ENCODE peak calls at places on chromosomes 6 and 20, in five cellular contexts. O is effector memory CD4-positive, alpha-beta T cell; T is aorta; I is upper lobe of right lung; E is adrenal gland. J is an unnamed sample.
A peak's percentile ranks its signal among the peaks of the same experiment; 100 is the strongest.

GRCh38 chr6:135060076-135060475 is 5.5 kb upstream of the HBS1L start:
- DNase-seq in O (no peak), T (no peak), I (no peak), E (no peak), J (no peak)

GRCh38 chr6:122798099-122798641 is 9.1 kb downstream of the SMPDL3A start:
- DNase-seq in O (no peak), T (no peak), I (peak; percentile 64), E (peak; percentile 66), J (peak; percentile 21)

GRCh38 chr6:135183532-135184440 is 2.7 kb downstream of the MYB start:
- DNase-seq in O (peak; percentile 53), T (peak; percentile 76), I (peak; percentile 72), E (peak; percentile 32), J (peak; percentile 57)

GRCh38 chr6:162119349-162119748 is 608.2 kb downstream of the PRKN start:
- DNase-seq in O (no peak), T (no peak), I (no peak), E (no peak), J (no peak)

GRCh38 chr6:161922631-161923119 is 648.8 kb upstream of the AGPAT4 start:
- DNase-seq in O (no peak), T (no peak), I (no peak), E (peak; percentile 70), J (peak; percentile 65)

GRCh38 chr6:111804627-111805235 is 68.5 kb downstream of the FYN start:
- DNase-seq in O (peak; percentile 65), T (no peak), I (no peak), E (no peak), J (no peak)

GRCh38 chr6:158591134-158591809 is 31.4 kb downstream of the TMEM181 start:
- DNase-seq in O (no peak), T (no peak), I (no peak), E (no peak), J (no peak)

GRCh38 chr6:108157234-108157971 is 8.4 kb upstream of the NR2E1 start:
- DNase-seq in O (no peak), T (no peak), I (no peak), E (no peak), J (no peak)

GRCh38 chr6:104612541-104612940 is 247.2 kb downstream of the HACE1 start:
- DNase-seq in O (no peak), T (no peak), I (no peak), E (no peak), J (no peak)

GRCh38 chr6:35483490-35483889 is 13.4 kb downstream of the TEAD3 start:
- DNase-seq in O (no peak), T (no peak), I (no peak), E (no peak), J (no peak)

GRCh38 chr20:62778601-62779416 is 17.5 kb upstream of the MRGBP start:
- DNase-seq in O (no peak), T (no peak), I (no peak), E (no peak), J (no peak)

GRCh38 chr20:51258582-51259175 is 235.8 kb upstream of the KCNG1 start:
- DNase-seq in O (no peak), T (no peak), I (no peak), E (no peak), J (peak; percentile 18)

GRCh38 chr20:35952480-35953410 is 1.6 kb downstream of the SCAND1 start:
- DNase-seq in O (no peak), T (no peak), I (no peak), E (no peak), J (peak; percentile 38)

GRCh38 chr20:53752971-53753879 is 159.6 kb upstream of the ZNF217 start:
- DNase-seq in O (no peak), T (no peak), I (no peak), E (no peak), J (no peak)

DNA sequence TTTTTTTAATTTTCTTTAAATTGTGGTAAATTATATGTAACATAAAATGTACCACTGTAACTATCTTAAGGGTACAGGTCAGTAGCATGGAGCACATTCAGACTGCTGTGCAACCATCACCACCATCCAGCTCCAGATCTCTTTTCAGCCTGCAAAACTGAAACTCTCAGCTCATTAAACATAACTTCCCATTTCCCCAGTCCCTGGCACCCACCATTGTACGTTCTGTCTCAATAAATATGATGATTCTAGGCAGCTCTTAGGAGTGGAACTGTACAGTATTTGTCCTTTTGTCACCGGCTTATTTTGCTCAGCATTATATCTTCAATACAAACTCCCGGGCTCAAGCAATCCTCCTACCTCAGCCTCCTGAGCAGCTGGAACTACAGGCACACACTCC is 1.5 kb downstream of the ZC3H12D start:
- DNase-seq in O (no peak), T (no peak), I (no peak), E (no peak), J (no peak)
- H3K4me3 ChIP-seq in O (peak overlapping the region; percentile 61), T (no peak overlapping the region), I (no peak overlapping the region), E (no peak overlapping the region), J (no peak overlapping the region)

DNA sequence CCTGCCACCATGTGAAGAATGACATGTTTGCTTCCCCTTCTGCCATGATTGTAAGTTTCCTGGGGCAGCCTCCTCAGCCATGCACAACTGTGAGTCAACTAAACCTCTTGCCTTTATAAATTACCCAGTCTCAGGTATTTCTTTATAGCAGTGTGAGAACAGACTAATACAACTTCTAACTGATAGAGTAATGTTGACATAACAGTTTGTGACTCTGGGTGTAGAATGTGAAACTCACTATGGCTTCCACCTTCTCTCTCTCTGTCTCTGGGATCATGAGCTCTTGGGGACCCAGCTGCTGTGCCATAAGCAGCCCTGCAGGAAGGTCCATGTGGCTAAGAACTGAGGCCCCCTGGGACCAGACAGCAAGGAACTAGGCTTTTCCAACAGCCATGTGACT is 3.5 kb upstream of the HLA-G start:
- DNase-seq in O (no peak), T (no peak), I (no peak), E (no peak), J (no peak)
- H3K27me3 ChIP-seq in O (peaks cover 16% of the 10 kb centered on the region), T (no peaks in the 10 kb centered on the region), I (peaks cover 20% of the 10 kb centered on the region), E (peaks cover 22% of the 10 kb centered on the region), J (peaks cover 69% of the 10 kb centered on the region)

DNA sequence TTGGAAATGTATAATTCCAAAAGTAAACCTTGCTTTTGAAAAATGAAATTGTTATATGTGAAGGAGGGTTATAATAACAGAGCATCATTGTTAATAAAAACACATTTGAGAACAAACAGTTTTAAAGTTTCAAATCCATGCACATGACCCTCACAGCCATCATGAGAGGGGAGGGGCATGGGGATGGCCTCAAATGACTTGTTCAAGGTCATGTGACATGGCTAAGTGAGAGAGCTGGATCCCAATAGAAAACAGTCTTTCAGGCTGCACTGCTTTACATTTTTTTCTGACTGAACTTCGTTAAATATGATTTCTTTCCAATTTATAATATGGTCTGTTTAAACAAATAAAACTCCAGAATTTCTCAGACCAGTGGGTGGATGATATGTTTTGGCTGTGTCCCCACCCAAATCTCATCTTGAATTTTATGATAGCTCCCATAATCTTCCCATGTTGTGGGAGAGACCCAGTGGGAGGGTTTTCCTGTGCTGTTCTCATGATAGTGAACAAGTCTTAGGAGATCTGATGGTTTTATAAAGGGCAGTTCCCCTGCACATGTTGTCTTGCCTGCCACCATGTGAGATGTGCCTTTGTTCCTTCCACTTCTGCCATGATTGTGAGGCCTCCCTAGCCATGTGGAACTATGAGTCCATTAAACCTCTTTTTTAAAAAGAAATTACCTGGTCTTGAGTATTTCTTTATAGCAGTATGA is 66.0 kb downstream of the DTD1 start:
- DNase-seq in O (no peak), T (no peak), I (no peak), E (no peak), J (no peak)
- H3K4me3 ChIP-seq in O (no peak overlapping the region), T (no peak overlapping the region), I (no peak overlapping the region), E (no peak overlapping the region), J (no peak overlapping the region)

GRCh38 chr6:27296106-27296783 is 15.8 kb downstream of the POM121L2 start:
- DNase-seq in O (no peak), T (no peak), I (no peak), E (no peak), J (peak; percentile 73)
- H3K27me3 ChIP-seq in O (peaks cover 65% of the 10 kb centered on the region), T (no peaks in the 10 kb centered on the region), I (peaks cover 94% of the 10 kb centered on the region), E (peaks cover 73% of the 10 kb centered on the region), J (peaks cover 77% of the 10 kb centered on the region)

DNA sequence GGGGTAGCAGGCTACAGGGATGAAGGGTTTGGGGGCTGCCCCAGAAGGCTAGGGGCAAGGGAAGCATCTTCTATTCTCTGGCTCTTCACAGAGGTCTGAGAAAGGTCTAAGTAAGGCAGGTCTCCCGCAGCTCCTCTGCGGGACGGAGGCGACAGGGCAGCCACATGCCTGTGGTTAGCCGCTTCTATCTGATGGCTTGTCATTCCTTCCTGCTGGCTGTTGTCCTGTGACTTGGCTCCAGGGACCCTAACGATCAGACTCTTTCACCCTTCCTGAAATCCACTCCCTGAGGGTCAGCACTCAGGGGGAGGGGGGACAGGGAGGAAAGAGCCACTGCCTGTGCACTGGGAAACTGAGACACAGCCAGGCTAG is 673 bp downstream of the CST7 start:
- DNase-seq in O (no peak), T (no peak), I (no peak), E (no peak), J (no peak)
- H3K4me3 ChIP-seq in O (peak overlapping the region; percentile 31), T (no peak overlapping the region), I (peak overlapping the region; percentile 33), E (no peak overlapping the region), J (no peak overlapping the region)

GRCh38 chr6:36862164-36862847 is 12.3 kb downstream of the PPIL1 start:
- DNase-seq in O (no peak), T (no peak), I (no peak), E (peak; percentile 17), J (no peak)

GRCh38 chr6:36863670-36864540 is 10.7 kb downstream of the PPIL1 start:
- DNase-seq in O (no peak), T (no peak), I (no peak), E (peak; percentile 15), J (no peak)

GRCh38 chr6:36865835-36866234 is 8.8 kb downstream of the PPIL1 start:
- DNase-seq in O (no peak), T (no peak), I (no peak), E (no peak), J (no peak)

GRCh38 chr6:36860126-36860525 is 14.5 kb downstream of the PPIL1 start:
- DNase-seq in O (no peak), T (no peak), I (no peak), E (peak; percentile 9), J (no peak)

DNA sequence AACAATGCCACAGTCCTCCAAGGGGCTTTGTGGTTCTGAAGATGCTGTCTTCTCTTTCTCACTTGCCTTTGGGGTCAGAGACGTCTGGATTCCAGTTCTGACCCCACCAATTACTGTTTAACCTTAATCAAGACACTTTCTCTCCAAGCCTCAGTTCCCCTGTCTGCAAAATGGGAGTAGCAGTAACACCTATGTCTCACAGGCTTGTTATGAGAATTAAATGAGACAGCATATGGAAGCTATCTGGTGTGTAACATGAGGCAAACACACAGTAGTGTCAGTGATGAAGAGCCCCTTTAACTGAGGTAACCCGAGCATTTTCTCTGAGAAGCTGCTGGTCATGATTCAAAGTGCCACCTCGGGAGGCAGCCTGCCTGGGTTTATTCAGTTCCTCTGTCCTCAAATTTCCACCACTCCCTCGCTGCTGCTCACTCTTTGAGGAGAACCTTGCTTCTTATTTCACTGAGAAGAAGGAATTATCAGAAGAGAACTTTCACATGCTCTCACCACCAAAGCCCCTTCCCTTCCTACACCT is 11.7 kb downstream of the PPIL1 start:
- DNase-seq in O (no peak), T (no peak), I (no peak), E (peak; percentile 8), J (no peak)
- H3K27me3 ChIP-seq in O (no peaks in the 10 kb centered on the region), T (no peaks in the 10 kb centered on the region), I (no peaks in the 10 kb centered on the region), E (no peaks in the 10 kb centered on the region), J (no peaks in the 10 kb centered on the region)

GRCh38 chr20:272718-273117 is 15.2 kb downstream of the DEFB132 start:
- DNase-seq in O (no peak), T (no peak), I (no peak), E (no peak), J (no peak)
- H3K4me3 ChIP-seq in O (no peak overlapping the region), T (no peak overlapping the region), I (no peak overlapping the region), E (no peak overlapping the region), J (no peak overlapping the region)

GRCh38 chr6:12955996-12956395 is 239.4 kb downstream of the PHACTR1 start:
- DNase-seq in O (no peak), T (no peak), I (no peak), E (no peak), J (no peak)
- H3K27me3 ChIP-seq in O (peaks cover 8% of the 10 kb centered on the region), T (no peaks in the 10 kb centered on the region), I (no peaks in the 10 kb centered on the region), E (peaks cover 5% of the 10 kb centered on the region), J (peaks cover 2% of the 10 kb centered on the region)

J was measured in cardiac muscle cell.